ENCODE peak calls at places on chromosomes 5 and 9, in six cellular contexts. B, A, I, R, U and Q are unnamed samples.

GRCh38 chr9:127785023-127785932 is 556 bp upstream of the CDK9 start:
- DNase-seq in B (peak), A (peak), I (peak), R (peak), U (peak), Q (peak)

GRCh38 chr9:87535817-87536539 is 38.3 kb downstream of the DAPK1 start:
- DNase-seq in B (no peak), A (no peak), I (peak), R (no peak), U (no peak), Q (no peak)

GRCh38 chr5:15834596-15835245 is 334.7 kb downstream of the FBXL7 start:
- DNase-seq in B (peak), A (peak), I (no peak), R (no peak), U (no peak), Q (no peak)

GRCh38 chr9:97740848-97741821 is 44.0 kb upstream of the XPA start:
- DNase-seq in B (peak), A (peak), I (peak), R (peak), U (peak), Q (no peak)

GRCh38 chr9:118829334-118829733 is 539.9 kb downstream of the BRINP1 start:
- DNase-seq in B (peak), A (no peak), I (no peak), R (no peak), U (no peak), Q (no peak)

GRCh38 chr5:104186100-104186499 is 623.5 kb upstream of the NUDT12 start:
- DNase-seq in B (no peak), A (peak), I (no peak), R (no peak), U (no peak), Q (no peak)

GRCh38 chr5:72711361-72711760 is 105.1 kb upstream of the TNPO1 start:
- DNase-seq in B (no peak), A (no peak), I (no peak), R (no peak), U (no peak), Q (no peak)

GRCh38 chr9:2872307-2872940 is 28.5 kb upstream of the PUM3 start:
- DNase-seq in B (peak), A (peak), I (no peak), R (no peak), U (no peak), Q (no peak)

GRCh38 chr5:33032161-33033085 is 321.3 kb downstream of the NPR3 start:
- DNase-seq in B (peak), A (peak), I (no peak), R (no peak), U (no peak), Q (no peak)

GRCh38 chr9:86546712-86547111 is 192.5 kb upstream of the TUT7 start:
- DNase-seq in B (no peak), A (no peak), I (no peak), R (no peak), U (no peak), Q (no peak)

GRCh38 chr9:136567651-136568287 is 21.9 kb upstream of the NOTCH1 start:
- DNase-seq in B (peak), A (peak), I (no peak), R (no peak), U (no peak), Q (no peak)

GRCh38 chr9:127445851-127446719 is 5.1 kb downstream of the RPL12 start:
- DNase-seq in B (peak), A (peak), I (no peak), R (no peak), U (no peak), Q (no peak)